ENCODE peak calls at places on chromosomes 3 and 15, in six cellular contexts. One of them, this sample, is unnamed.

GRCh38 chr15:74664028-74664616 is 31.7 kb downstream of the EDC3 start:
- DNase-seq in CD8-positive, alpha-beta memory T cell: no peak
- DNase-seq in NB4: no peak
- DNase-seq in effector memory CD4-positive, alpha-beta T cell: no peak
- DNase-seq in choroid plexus epithelial cell: peak
- DNase-seq in heart left ventricle: no peak
- DNase-seq in this sample: peak

GRCh38 chr3:179288845-179289244 is 34.0 kb upstream of the ZNF639 start:
- DNase-seq in CD8-positive, alpha-beta memory T cell: no peak
- DNase-seq in NB4: no peak
- DNase-seq in effector memory CD4-positive, alpha-beta T cell: no peak
- DNase-seq in choroid plexus epithelial cell: no peak
- DNase-seq in heart left ventricle: no peak
- DNase-seq in this sample: no peak

GRCh38 chr3:47291158-47291753 is 8.5 kb downstream of the KLHL18 start:
- DNase-seq in CD8-positive, alpha-beta memory T cell: no peak
- DNase-seq in NB4: no peak
- DNase-seq in effector memory CD4-positive, alpha-beta T cell: no peak
- DNase-seq in choroid plexus epithelial cell: no peak
- DNase-seq in heart left ventricle: no peak
- DNase-seq in this sample: no peak

GRCh38 chr15:90013503-90013937 is 12.4 kb downstream of the ZNF710 start:
- DNase-seq in CD8-positive, alpha-beta memory T cell: peak
- DNase-seq in NB4: peak
- DNase-seq in effector memory CD4-positive, alpha-beta T cell: no peak
- DNase-seq in choroid plexus epithelial cell: no peak
- DNase-seq in heart left ventricle: no peak
- DNase-seq in this sample: no peak

GRCh38 chr3:107920538-107920937 is 170.3 kb downstream of the CD47 start:
- DNase-seq in CD8-positive, alpha-beta memory T cell: no peak
- DNase-seq in NB4: no peak
- DNase-seq in effector memory CD4-positive, alpha-beta T cell: no peak
- DNase-seq in choroid plexus epithelial cell: no peak
- DNase-seq in heart left ventricle: no peak
- DNase-seq in this sample: no peak

GRCh38 chr15:45719490-45719889 is 84.7 kb downstream of the SQOR start:
- DNase-seq in CD8-positive, alpha-beta memory T cell: no peak
- DNase-seq in NB4: no peak
- DNase-seq in effector memory CD4-positive, alpha-beta T cell: no peak
- DNase-seq in choroid plexus epithelial cell: peak
- DNase-seq in heart left ventricle: no peak
- DNase-seq in this sample: no peak

GRCh38 chr15:89017370-89018066 is 70.7 kb upstream of the ABHD2 start:
- DNase-seq in CD8-positive, alpha-beta memory T cell: peak
- DNase-seq in NB4: peak
- DNase-seq in effector memory CD4-positive, alpha-beta T cell: peak
- DNase-seq in choroid plexus epithelial cell: peak
- DNase-seq in heart left ventricle: peak
- DNase-seq in this sample: peak

GRCh38 chr3:49727154-49727923 is 3.6 kb upstream of the GMPPB start:
- DNase-seq in CD8-positive, alpha-beta memory T cell: no peak
- DNase-seq in NB4: no peak
- DNase-seq in effector memory CD4-positive, alpha-beta T cell: no peak
- DNase-seq in choroid plexus epithelial cell: no peak
- DNase-seq in heart left ventricle: no peak
- DNase-seq in this sample: no peak

GRCh38 chr15:98063871-98064270 is 103.4 kb downstream of the ARRDC4 start:
- DNase-seq in CD8-positive, alpha-beta memory T cell: no peak
- DNase-seq in NB4: no peak
- DNase-seq in effector memory CD4-positive, alpha-beta T cell: no peak
- DNase-seq in choroid plexus epithelial cell: no peak
- DNase-seq in heart left ventricle: no peak
- DNase-seq in this sample: peak

GRCh38 chr15:39127925-39128617 is 452.8 kb upstream of the THBS1 start:
- DNase-seq in CD8-positive, alpha-beta memory T cell: no peak
- DNase-seq in NB4: peak
- DNase-seq in effector memory CD4-positive, alpha-beta T cell: no peak
- DNase-seq in choroid plexus epithelial cell: peak
- DNase-seq in heart left ventricle: no peak
- DNase-seq in this sample: peak

GRCh38 chr3:98777801-98778220 is 14.7 kb downstream of the ST3GAL6 start:
- DNase-seq in CD8-positive, alpha-beta memory T cell: no peak
- DNase-seq in NB4: no peak
- DNase-seq in effector memory CD4-positive, alpha-beta T cell: no peak
- DNase-seq in choroid plexus epithelial cell: peak
- DNase-seq in heart left ventricle: no peak
- DNase-seq in this sample: peak

GRCh38 chr3:13544293-13544831 is 4.6 kb upstream of the FBLN2 start:
- DNase-seq in CD8-positive, alpha-beta memory T cell: peak
- DNase-seq in NB4: no peak
- DNase-seq in effector memory CD4-positive, alpha-beta T cell: peak
- DNase-seq in choroid plexus epithelial cell: peak
- DNase-seq in heart left ventricle: peak
- DNase-seq in this sample: peak

GRCh38 chr3:168121175-168121853 is 25.6 kb upstream of the GOLIM4 start:
- DNase-seq in CD8-positive, alpha-beta memory T cell: no peak
- DNase-seq in NB4: no peak
- DNase-seq in effector memory CD4-positive, alpha-beta T cell: no peak
- DNase-seq in choroid plexus epithelial cell: peak
- DNase-seq in heart left ventricle: no peak
- DNase-seq in this sample: peak

GRCh38 chr15:48647963-48648362 is 2.5 kb upstream of the FBN1 start:
- DNase-seq in CD8-positive, alpha-beta memory T cell: no peak
- DNase-seq in NB4: no peak
- DNase-seq in effector memory CD4-positive, alpha-beta T cell: no peak
- DNase-seq in choroid plexus epithelial cell: peak
- DNase-seq in heart left ventricle: no peak
- DNase-seq in this sample: peak

GRCh38 chr3:126267169-126267975 is 87.0 kb upstream of the ALDH1L1 start:
- DNase-seq in CD8-positive, alpha-beta memory T cell: no peak
- DNase-seq in NB4: peak
- DNase-seq in effector memory CD4-positive, alpha-beta T cell: no peak
- DNase-seq in choroid plexus epithelial cell: peak
- DNase-seq in heart left ventricle: peak
- DNase-seq in this sample: peak

GRCh38 chr3:5190147-5190791 is 2.8 kb downstream of the EDEM1 start:
- DNase-seq in CD8-positive, alpha-beta memory T cell: no peak
- DNase-seq in NB4: no peak
- DNase-seq in effector memory CD4-positive, alpha-beta T cell: no peak
- DNase-seq in choroid plexus epithelial cell: no peak
- DNase-seq in heart left ventricle: no peak
- DNase-seq in this sample: no peak

GRCh38 chr3:195058311-195059005 is 212.5 kb downstream of the XXYLT1 start:
- DNase-seq in CD8-positive, alpha-beta memory T cell: no peak
- DNase-seq in NB4: no peak
- DNase-seq in effector memory CD4-positive, alpha-beta T cell: no peak
- DNase-seq in choroid plexus epithelial cell: no peak
- DNase-seq in heart left ventricle: peak
- DNase-seq in this sample: no peak

GRCh38 chr15:41985236-41986160 is 13.1 kb upstream of the EHD4 start:
- DNase-seq in CD8-positive, alpha-beta memory T cell: no peak
- DNase-seq in NB4: no peak
- DNase-seq in effector memory CD4-positive, alpha-beta T cell: no peak
- DNase-seq in choroid plexus epithelial cell: no peak
- DNase-seq in heart left ventricle: no peak
- DNase-seq in this sample: no peak

GRCh38 chr3:10198761-10199688 is 34.3 kb downstream of the IRAK2 start:
- DNase-seq in CD8-positive, alpha-beta memory T cell: peak
- DNase-seq in NB4: peak
- DNase-seq in effector memory CD4-positive, alpha-beta T cell: peak
- DNase-seq in choroid plexus epithelial cell: peak
- DNase-seq in heart left ventricle: peak
- DNase-seq in this sample: peak

GRCh38 chr3:45865568-45865955 is 20.8 kb upstream of the CCR9 start:
- DNase-seq in CD8-positive, alpha-beta memory T cell: no peak
- DNase-seq in NB4: no peak
- DNase-seq in effector memory CD4-positive, alpha-beta T cell: no peak
- DNase-seq in choroid plexus epithelial cell: no peak
- DNase-seq in heart left ventricle: no peak
- DNase-seq in this sample: no peak

GRCh38 chr15:67836477-67836876 is 3.4 kb downstream of the RNU6-1 start:
- DNase-seq in CD8-positive, alpha-beta memory T cell: peak
- DNase-seq in NB4: peak
- DNase-seq in effector memory CD4-positive, alpha-beta T cell: peak
- DNase-seq in choroid plexus epithelial cell: peak
- DNase-seq in heart left ventricle: no peak
- DNase-seq in this sample: peak

GRCh38 chr3:29167180-29167579 is 113.7 kb upstream of the RBMS3 start:
- DNase-seq in CD8-positive, alpha-beta memory T cell: no peak
- DNase-seq in NB4: no peak
- DNase-seq in effector memory CD4-positive, alpha-beta T cell: no peak
- DNase-seq in choroid plexus epithelial cell: no peak
- DNase-seq in heart left ventricle: no peak
- DNase-seq in this sample: no peak

GRCh38 chr3:129746629-129747028 is 140.2 kb upstream of the PLXND1 start:
- DNase-seq in CD8-positive, alpha-beta memory T cell: no peak
- DNase-seq in NB4: no peak
- DNase-seq in effector memory CD4-positive, alpha-beta T cell: no peak
- DNase-seq in choroid plexus epithelial cell: peak
- DNase-seq in heart left ventricle: no peak
- DNase-seq in this sample: no peak

GRCh38 chr3:32045091-32045964 is 61.1 kb upstream of the GPD1L start:
- DNase-seq in CD8-positive, alpha-beta memory T cell: no peak
- DNase-seq in NB4: peak
- DNase-seq in effector memory CD4-positive, alpha-beta T cell: no peak
- DNase-seq in choroid plexus epithelial cell: peak
- DNase-seq in heart left ventricle: no peak
- DNase-seq in this sample: peak

GRCh38 chr3:133494469-133494868 is 79.0 kb upstream of the CDV3 start:
- DNase-seq in CD8-positive, alpha-beta memory T cell: no peak
- DNase-seq in NB4: peak
- DNase-seq in effector memory CD4-positive, alpha-beta T cell: no peak
- DNase-seq in choroid plexus epithelial cell: peak
- DNase-seq in heart left ventricle: no peak
- DNase-seq in this sample: peak

GRCh38 chr15:45183001-45183400 is 4.8 kb downstream of the SHF start:
- DNase-seq in CD8-positive, alpha-beta memory T cell: no peak
- DNase-seq in NB4: no peak
- DNase-seq in effector memory CD4-positive, alpha-beta T cell: no peak
- DNase-seq in choroid plexus epithelial cell: no peak
- DNase-seq in heart left ventricle: no peak
- DNase-seq in this sample: no peak

GRCh38 chr3:33315826-33316225 is 38.6 kb downstream of the FBXL2 start:
- DNase-seq in CD8-positive, alpha-beta memory T cell: no peak
- DNase-seq in NB4: no peak
- DNase-seq in effector memory CD4-positive, alpha-beta T cell: no peak
- DNase-seq in choroid plexus epithelial cell: peak
- DNase-seq in heart left ventricle: no peak
- DNase-seq in this sample: peak

GRCh38 chr15:69475769-69476358 is 23.2 kb downstream of the RPLP1 start:
- DNase-seq in CD8-positive, alpha-beta memory T cell: peak
- DNase-seq in NB4: peak
- DNase-seq in effector memory CD4-positive, alpha-beta T cell: peak
- DNase-seq in choroid plexus epithelial cell: peak
- DNase-seq in heart left ventricle: peak
- DNase-seq in this sample: peak

GRCh38 chr15:59399465-59400102 is 26.9 kb upstream of the MYO1E start:
- DNase-seq in CD8-positive, alpha-beta memory T cell: no peak
- DNase-seq in NB4: peak
- DNase-seq in effector memory CD4-positive, alpha-beta T cell: no peak
- DNase-seq in choroid plexus epithelial cell: no peak
- DNase-seq in heart left ventricle: no peak
- DNase-seq in this sample: no peak

GRCh38 chr15:64883997-64884511 is 27.6 kb upstream of the ANKDD1A start:
- DNase-seq in CD8-positive, alpha-beta memory T cell: peak
- DNase-seq in NB4: peak
- DNase-seq in effector memory CD4-positive, alpha-beta T cell: peak
- DNase-seq in choroid plexus epithelial cell: peak
- DNase-seq in heart left ventricle: peak
- DNase-seq in this sample: peak

DNA sequence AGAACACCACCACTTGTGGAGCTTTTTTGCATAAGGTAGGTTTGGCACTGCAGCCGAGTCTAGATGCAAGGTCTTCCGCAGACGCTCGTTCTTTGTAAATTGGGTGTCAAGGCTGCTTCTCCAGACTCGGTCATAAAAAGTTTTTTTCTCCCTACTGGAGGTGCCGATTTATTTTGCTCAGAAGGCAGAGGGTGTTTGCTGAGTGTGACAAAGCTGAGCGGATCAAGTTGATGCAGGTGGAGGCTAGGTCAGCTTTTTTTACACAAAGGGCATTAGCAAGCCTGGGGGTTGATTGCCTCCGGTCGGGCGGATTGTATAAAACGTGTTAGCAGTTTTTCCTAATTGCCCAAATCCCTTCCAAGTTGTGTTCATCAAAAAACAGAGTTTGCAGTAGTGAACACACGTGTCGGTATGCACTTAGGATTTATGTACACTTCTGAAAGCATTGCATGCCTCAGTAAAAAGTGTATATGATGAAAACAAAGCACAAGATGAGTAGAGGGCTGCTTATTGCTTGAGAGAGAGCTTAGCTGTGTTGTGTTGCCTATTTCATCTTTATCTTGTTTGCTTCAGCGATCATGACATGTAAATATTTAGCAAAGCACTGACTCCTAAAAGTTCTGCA is 2.6 kb downstream of the GPR160 start:
- DNase-seq in CD8-positive, alpha-beta memory T cell: no peak
- DNase-seq in NB4: no peak
- DNase-seq in effector memory CD4-positive, alpha-beta T cell: no peak
- DNase-seq in choroid plexus epithelial cell: no peak
- DNase-seq in heart left ventricle: no peak
- DNase-seq in this sample: no peak
- H3K4me3 ChIP-seq in CD8-positive, alpha-beta memory T cell: no peak
- H3K4me3 ChIP-seq in NB4: no peak
- H3K4me3 ChIP-seq in effector memory CD4-positive, alpha-beta T cell: no peak
- H3K4me3 ChIP-seq in choroid plexus epithelial cell: no peak
- H3K4me3 ChIP-seq in heart left ventricle: no peak
- H3K4me3 ChIP-seq in this sample: no peak

GRCh38 chr3:141050576-141050912 is 603 bp upstream of the SPSB4 start:
- DNase-seq in CD8-positive, alpha-beta memory T cell: no peak
- DNase-seq in NB4: no peak
- DNase-seq in effector memory CD4-positive, alpha-beta T cell: no peak
- DNase-seq in choroid plexus epithelial cell: no peak
- DNase-seq in heart left ventricle: no peak
- DNase-seq in this sample: no peak
- H3K4me3 ChIP-seq in CD8-positive, alpha-beta memory T cell: no peak
- H3K4me3 ChIP-seq in NB4: no peak
- H3K4me3 ChIP-seq in effector memory CD4-positive, alpha-beta T cell: no peak
- H3K4me3 ChIP-seq in choroid plexus epithelial cell: no peak
- H3K4me3 ChIP-seq in heart left ventricle: peak
- H3K4me3 ChIP-seq in this sample: no peak

DNA sequence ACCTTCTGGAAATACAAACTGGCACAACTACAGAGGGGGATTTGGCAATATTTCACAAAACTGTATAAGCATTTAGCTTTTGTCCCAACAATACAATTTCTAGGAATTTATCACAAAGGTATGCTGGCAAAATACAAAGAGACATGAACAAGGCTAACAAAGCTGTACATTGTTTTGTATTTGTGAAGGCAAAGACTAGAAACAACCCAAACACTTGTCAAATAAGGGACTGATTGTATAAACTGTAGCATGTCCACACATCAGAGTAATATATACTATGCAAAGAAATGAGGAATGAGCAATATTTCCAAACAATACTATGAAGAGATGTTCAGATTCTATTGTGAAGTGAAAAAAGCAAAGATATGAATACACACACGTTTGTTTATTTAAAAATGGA is 26.4 kb downstream of the CP start:
- DNase-seq in CD8-positive, alpha-beta memory T cell: no peak
- DNase-seq in NB4: no peak
- DNase-seq in effector memory CD4-positive, alpha-beta T cell: no peak
- DNase-seq in choroid plexus epithelial cell: no peak
- DNase-seq in heart left ventricle: no peak
- DNase-seq in this sample: no peak
- H3K4me3 ChIP-seq in CD8-positive, alpha-beta memory T cell: no peak
- H3K4me3 ChIP-seq in NB4: no peak
- H3K4me3 ChIP-seq in effector memory CD4-positive, alpha-beta T cell: no peak
- H3K4me3 ChIP-seq in choroid plexus epithelial cell: no peak
- H3K4me3 ChIP-seq in heart left ventricle: no peak
- H3K4me3 ChIP-seq in this sample: no peak

GRCh38 chr3:193743702-193744047 is 150.7 kb downstream of the OPA1 start:
- DNase-seq in CD8-positive, alpha-beta memory T cell: no peak
- DNase-seq in NB4: peak
- DNase-seq in effector memory CD4-positive, alpha-beta T cell: no peak
- DNase-seq in choroid plexus epithelial cell: peak
- DNase-seq in heart left ventricle: no peak
- DNase-seq in this sample: no peak
- H3K4me3 ChIP-seq in CD8-positive, alpha-beta memory T cell: no peak
- H3K4me3 ChIP-seq in NB4: no peak
- H3K4me3 ChIP-seq in effector memory CD4-positive, alpha-beta T cell: no peak
- H3K4me3 ChIP-seq in choroid plexus epithelial cell: no peak
- H3K4me3 ChIP-seq in heart left ventricle: no peak
- H3K4me3 ChIP-seq in this sample: no peak

This sample was measured in fibroblast of the aortic adventitia.